ENCODE peak calls at places on chromosome 11, in nine cellular contexts. O is suprapubic skin, Z is A549, U is sigmoid colon, E is upper lobe of left lung, R is transverse colon, T is ovary, D is HepG2, W is esophagus muscularis mucosa. B is an unnamed sample.

GRCh38 chr11:33557201-33557600 is 143.4 kb downstream of the C11orf91 start:
- DNase-seq in D (no peak), E (no peak), W (no peak), R (no peak), T (no peak), Z (no peak), U (no peak), O (no peak), B (no peak)

GRCh38 chr11:95451682-95452081 is 220.7 kb upstream of the SESN3 start:
- DNase-seq in R (no peak), W (no peak), D (no peak), O (no peak), U (no peak), T (no peak), Z (no peak), E (no peak), B (no peak)

GRCh38 chr11:61725632-61726280 is 26.7 kb upstream of the MYRF start:
- DNase-seq in Z (no peak), W (no peak), O (no peak), T (peak; percentile 75), U (no peak), R (no peak), E (no peak), D (no peak), B (no peak)

GRCh38 chr11:8049084-8049483 is 31.9 kb upstream of the TUB start:
- DNase-seq in W (no peak), Z (no peak), R (no peak), E (no peak), U (no peak), T (no peak), O (no peak), D (no peak), B (no peak)

GRCh38 chr11:117600261-117600783 is 196.7 kb downstream of the DSCAML1 start:
- DNase-seq in T (no peak), R (no peak), U (peak; percentile 48), E (no peak), Z (no peak), W (no peak), D (no peak), O (peak; percentile 29), B (no peak)

GRCh38 chr11:17767301-17767885 is 32.8 kb downstream of the KCNC1 start:
- DNase-seq in O (no peak), D (no peak), T (no peak), E (no peak), U (no peak), W (no peak), Z (no peak), R (no peak), B (no peak)

GRCh38 chr11:57001674-57002401 is 13.1 kb downstream of the OR5AK2 start:
- DNase-seq in U (no peak), D (no peak), R (no peak), Z (no peak), W (no peak), O (no peak), E (no peak), T (no peak), B (no peak)

GRCh38 chr11:65425105-65425970 is 2.7 kb downstream of the NEAT1 start:
- DNase-seq in D (no peak), Z (no peak), O (peak; percentile 74), E (peak; percentile 61), W (no peak), U (peak; percentile 76), R (peak; percentile 69), T (no peak), B (no peak)

GRCh38 chr11:80280737-80281136 is 839.9 kb upstream of the TENM4 start:
- DNase-seq in W (no peak), R (no peak), D (no peak), E (no peak), U (no peak), T (no peak), Z (no peak), O (no peak), B (peak; percentile 7)

GRCh38 chr11:119319702-119320592 is 3.0 kb upstream of the MCAM start:
- DNase-seq in T (no peak), E (no peak), W (no peak), R (no peak), O (peak; percentile 64), Z (no peak), U (peak; percentile 71), D (no peak), B (no peak)

GRCh38 chr11:116925050-116925449 is 87.6 kb upstream of the APOA1 start:
- DNase-seq in R (peak; percentile 45), Z (no peak), T (no peak), D (no peak), O (no peak), U (no peak), E (no peak), W (no peak), B (no peak)

DNA sequence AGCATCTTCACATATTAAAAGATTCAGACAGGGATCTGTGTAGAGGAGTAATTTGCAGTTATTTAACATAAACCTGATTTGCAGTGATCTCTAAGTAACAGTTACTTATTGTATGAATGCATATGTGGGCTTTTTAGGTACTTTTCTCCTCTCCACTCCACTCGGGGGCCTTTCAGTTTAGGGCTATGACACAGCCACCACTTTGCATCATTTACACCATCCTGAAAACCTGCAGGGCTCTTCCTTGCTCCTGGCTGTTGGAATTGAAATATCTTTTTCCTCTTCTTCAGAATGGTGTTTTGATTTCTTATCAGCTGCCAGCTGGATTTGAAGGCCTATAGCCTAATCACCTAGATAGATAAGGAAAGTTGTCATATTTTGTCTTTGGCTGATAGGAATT is 580.8 kb downstream of the NELL1 start:
- DNase-seq in D (no peak), Z (no peak), O (no peak), W (no peak), U (no peak), E (no peak), R (no peak), T (no peak), B (no peak)
- TF ChIP-seq EP300 in D (no peak), Z (no peak), O (no peak), W (no peak), U (no peak), E (no peak), R (no peak), T (no peak), B (no peak)

DNA sequence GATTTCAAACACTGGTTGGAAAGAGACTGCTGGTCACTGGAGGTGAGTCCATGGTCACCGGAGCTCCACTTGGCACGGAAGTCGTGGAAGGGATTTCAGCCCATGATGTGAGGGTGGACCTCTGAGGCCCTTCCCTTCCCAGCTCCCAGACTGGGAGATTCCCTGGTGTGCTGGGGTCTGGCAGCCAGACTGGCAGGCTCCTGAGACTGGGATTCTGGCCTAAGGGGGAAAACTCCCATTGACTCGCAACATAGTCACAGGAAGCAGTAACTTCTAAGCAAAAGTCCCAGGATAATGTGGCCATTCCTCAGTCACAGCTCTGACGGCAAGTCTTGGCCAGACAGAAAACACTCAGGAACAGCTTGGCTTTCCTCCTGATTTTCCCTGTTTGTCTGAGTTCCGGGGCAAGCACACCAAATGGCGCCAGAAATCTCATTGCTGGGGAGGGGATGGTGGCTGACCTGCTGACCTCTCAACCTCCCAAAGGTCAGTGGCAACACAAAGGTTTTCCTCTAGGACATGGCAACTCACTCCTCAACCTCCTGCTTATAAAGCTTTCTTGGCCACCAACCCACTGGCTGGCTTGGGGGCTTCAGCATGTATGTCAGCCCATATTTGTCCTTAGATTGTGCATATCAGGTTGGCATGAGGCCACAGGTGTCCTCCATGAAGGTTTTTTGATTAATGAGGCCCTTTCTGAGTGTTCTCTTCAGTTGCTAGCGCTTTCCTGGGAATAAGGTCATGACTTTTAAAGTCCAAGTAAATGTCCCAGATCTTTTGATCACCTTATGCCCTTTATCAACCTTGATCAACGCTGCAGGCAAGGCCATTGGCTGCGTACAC is 99.5 kb downstream of the CCDC81 start:
- DNase-seq in E (no peak), Z (peak; percentile 14), R (no peak), D (no peak), U (no peak), W (no peak), O (no peak), T (no peak), B (no peak)
- TF ChIP-seq EP300 in E (no peak), Z (no peak), R (no peak), D (no peak), U (no peak), W (no peak), O (no peak), T (no peak), B (no peak)

GRCh38 chr11:12141283-12141682 is 30.9 kb downstream of the MICAL2 start:
- DNase-seq in U (no peak), D (no peak), W (no peak), O (no peak), R (no peak), Z (no peak), E (no peak), T (no peak), B (no peak)

GRCh38 chr11:12142179-12142578 is 31.8 kb downstream of the MICAL2 start:
- DNase-seq in D (no peak), E (no peak), W (no peak), Z (no peak), R (no peak), O (no peak), T (no peak), U (no peak), B (no peak)

GRCh38 chr11:12142909-12143308 is 32.5 kb downstream of the MICAL2 start:
- DNase-seq in E (no peak), T (no peak), W (no peak), O (no peak), R (no peak), Z (no peak), D (no peak), U (no peak), B (no peak)

GRCh38 chr11:12144306-12145174 is 34.1 kb downstream of the MICAL2 start:
- DNase-seq in W (no peak), E (no peak), Z (no peak), O (no peak), T (no peak), R (peak; percentile 33), U (no peak), D (no peak), B (no peak)

GRCh38 chr11:12143461-12144258 is 33.3 kb downstream of the MICAL2 start:
- DNase-seq in E (no peak), D (peak; percentile 34), R (peak; percentile 65), U (no peak), O (no peak), T (no peak), Z (no peak), W (no peak), B (no peak)
- TF ChIP-seq EP300 in E (no peak), D (no peak), R (no peak), U (no peak), O (no peak), T (no peak), Z (no peak), W (no peak), B (no peak)

DNA sequence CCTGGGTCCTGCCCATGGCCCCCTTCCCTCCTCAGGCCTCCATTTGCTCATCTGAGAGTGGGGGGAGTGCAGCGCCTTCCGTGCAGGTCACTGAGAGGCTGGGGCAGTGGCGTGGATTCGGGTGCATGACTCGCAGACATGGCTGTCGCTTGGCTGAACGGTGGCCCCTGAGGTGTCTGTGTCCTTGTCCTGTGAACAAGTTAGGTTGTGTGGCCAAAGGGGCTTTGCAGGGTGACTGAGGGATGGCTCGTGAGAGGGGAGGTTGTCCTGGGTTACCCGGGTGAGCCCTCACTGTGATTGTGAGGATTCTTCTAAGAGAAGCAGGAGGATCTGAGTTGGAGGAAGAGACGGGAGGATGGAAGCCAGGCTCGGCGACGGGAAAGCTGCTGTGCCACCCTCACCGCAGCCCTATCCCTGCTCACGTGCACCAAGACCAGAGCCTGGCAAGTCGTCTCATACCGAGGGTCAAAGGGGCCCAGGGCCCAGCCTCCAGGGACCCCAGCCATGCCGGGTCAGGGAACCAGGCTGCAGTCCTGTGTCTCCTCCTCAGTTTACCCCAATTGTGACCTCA is 79.1 kb downstream of the KCNQ1 start:
- DNase-seq in W (peak; percentile 68), O (peak; percentile 47), T (peak; percentile 4), R (peak; percentile 3), D (no peak), U (peak; percentile 52), E (peak; percentile 14), Z (no peak), B (peak; percentile 7)
- TF ChIP-seq EP300 in W (no peak), O (no peak), T (no peak), R (no peak), D (no peak), U (no peak), E (no peak), Z (no peak), B (no peak)